ENCODE peak calls at places on chromosomes 6 and 20, in four cellular contexts. One of them, this sample, is unnamed.

GRCh38 chr6:130371921-130372320 is 6.1 kb downstream of the TMEM200A start:
- DNase-seq in upper lobe of left lung: no peak
- DNase-seq in left ventricle myocardium inferior: no peak
- DNase-seq in effector memory CD4-positive, alpha-beta T cell: no peak
- DNase-seq in this sample: no peak

GRCh38 chr6:135306166-135306565 is 125.1 kb downstream of the MYB start:
- DNase-seq in left ventricle myocardium inferior: no peak
- DNase-seq in upper lobe of left lung: no peak
- DNase-seq in effector memory CD4-positive, alpha-beta T cell: no peak
- DNase-seq in this sample: no peak

GRCh38 chr6:75863784-75864183 is 114.7 kb downstream of the MYO6 start:
- DNase-seq in upper lobe of left lung: no peak
- DNase-seq in effector memory CD4-positive, alpha-beta T cell: no peak
- DNase-seq in left ventricle myocardium inferior: no peak
- DNase-seq in this sample: no peak

GRCh38 chr20:9051508-9051907 is 17.4 kb upstream of the PLCB4 start:
- DNase-seq in upper lobe of left lung: no peak
- DNase-seq in left ventricle myocardium inferior: no peak
- DNase-seq in effector memory CD4-positive, alpha-beta T cell: no peak
- DNase-seq in this sample: no peak

GRCh38 chr20:6769953-6770831 is 2.7 kb downstream of the BMP2 start:
- DNase-seq in effector memory CD4-positive, alpha-beta T cell: no peak
- DNase-seq in left ventricle myocardium inferior: peak; percentile 25
- DNase-seq in upper lobe of left lung: peak; percentile 93
- DNase-seq in this sample: peak; percentile 66

GRCh38 chr6:155089746-155090145 is 94.6 kb downstream of the TIAM2 start:
- DNase-seq in left ventricle myocardium inferior: no peak
- DNase-seq in upper lobe of left lung: no peak
- DNase-seq in effector memory CD4-positive, alpha-beta T cell: no peak
- DNase-seq in this sample: no peak

GRCh38 chr20:63635431-63636141 is 8.7 kb upstream of the GMEB2 start:
- DNase-seq in upper lobe of left lung: peak; percentile 32
- DNase-seq in effector memory CD4-positive, alpha-beta T cell: peak; percentile 72
- DNase-seq in left ventricle myocardium inferior: no peak
- DNase-seq in this sample: no peak

GRCh38 chr6:47440722-47441121 is 36.9 kb upstream of the CD2AP start:
- DNase-seq in left ventricle myocardium inferior: no peak
- DNase-seq in effector memory CD4-positive, alpha-beta T cell: no peak
- DNase-seq in upper lobe of left lung: no peak
- DNase-seq in this sample: no peak

GRCh38 chr6:33297406-33297955 is 1.3 kb downstream of the RGL2 start:
- DNase-seq in upper lobe of left lung: peak; percentile 86
- DNase-seq in left ventricle myocardium inferior: no peak
- DNase-seq in effector memory CD4-positive, alpha-beta T cell: no peak
- DNase-seq in this sample: peak; percentile 77

GRCh38 chr20:17648782-17649730 is 33.0 kb downstream of the RRBP1 start:
- DNase-seq in upper lobe of left lung: no peak
- DNase-seq in effector memory CD4-positive, alpha-beta T cell: no peak
- DNase-seq in left ventricle myocardium inferior: no peak
- DNase-seq in this sample: peak; percentile 71

GRCh38 chr6:29887330-29887818 is 55.0 kb upstream of the HLA-A start:
- DNase-seq in left ventricle myocardium inferior: peak; percentile 36
- DNase-seq in upper lobe of left lung: no peak
- DNase-seq in effector memory CD4-positive, alpha-beta T cell: peak; percentile 48
- DNase-seq in this sample: peak; percentile 41

DNA sequence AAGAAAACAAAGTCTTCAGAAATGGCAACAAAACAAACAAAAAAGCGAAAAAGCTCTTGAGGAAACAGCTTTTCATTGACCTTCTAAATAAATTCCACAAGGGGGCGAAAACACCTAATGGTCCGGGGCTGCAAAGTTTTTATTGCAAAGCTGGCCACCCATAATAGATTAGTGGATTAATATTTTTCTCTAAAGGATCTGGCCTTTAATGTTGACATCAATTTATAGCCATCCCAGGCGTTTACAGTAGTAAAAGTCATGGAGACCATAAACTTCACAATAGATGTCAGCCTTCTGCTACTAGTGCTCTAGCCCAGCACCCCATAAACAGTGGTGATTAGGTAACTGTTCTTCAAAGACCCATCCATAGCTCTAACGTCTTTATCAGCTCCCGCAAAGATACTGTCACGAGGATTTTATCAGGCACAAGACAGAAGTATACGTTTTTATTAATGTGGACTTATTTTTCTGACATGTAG is 4.8 kb downstream of the CITED2 start:
- DNase-seq in effector memory CD4-positive, alpha-beta T cell: no peak
- DNase-seq in left ventricle myocardium inferior: no peak
- DNase-seq in upper lobe of left lung: no peak
- DNase-seq in this sample: no peak
- H3K4me3 ChIP-seq in effector memory CD4-positive, alpha-beta T cell: peak overlapping the region; percentile 0
- H3K4me3 ChIP-seq in left ventricle myocardium inferior: peak overlapping the region; percentile 91
- H3K4me3 ChIP-seq in upper lobe of left lung: peak overlapping the region; percentile 87
- H3K4me3 ChIP-seq in this sample: peak overlapping the region; percentile 91

DNA sequence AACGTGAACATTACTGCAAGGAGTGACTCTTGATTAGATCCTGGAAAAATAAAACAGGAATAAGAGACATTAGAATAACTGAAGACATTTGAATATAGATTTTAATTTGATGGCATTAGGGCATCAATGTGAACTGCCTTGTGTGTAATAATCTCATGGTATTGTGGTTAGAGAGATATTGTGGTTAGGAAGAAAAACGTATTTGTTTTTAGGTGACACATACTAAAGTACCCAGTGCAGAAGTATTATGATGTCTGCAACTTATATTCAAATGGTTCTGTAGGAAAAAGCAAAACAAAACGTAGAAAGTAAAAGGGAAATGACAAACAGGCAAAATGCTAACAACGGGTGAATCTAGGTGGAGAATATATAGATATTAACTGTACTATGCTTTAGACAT is 65.9 kb upstream of the OGFRL1 start:
- DNase-seq in effector memory CD4-positive, alpha-beta T cell: no peak
- DNase-seq in left ventricle myocardium inferior: no peak
- DNase-seq in upper lobe of left lung: no peak
- DNase-seq in this sample: no peak
- H3K4me3 ChIP-seq in effector memory CD4-positive, alpha-beta T cell: no peak overlapping the region
- H3K4me3 ChIP-seq in left ventricle myocardium inferior: no peak overlapping the region
- H3K4me3 ChIP-seq in upper lobe of left lung: no peak overlapping the region
- H3K4me3 ChIP-seq in this sample: no peak overlapping the region

GRCh38 chr6:39243809-39244208 is 14.5 kb upstream of the KCNK5 start:
- DNase-seq in upper lobe of left lung: peak; percentile 40
- DNase-seq in effector memory CD4-positive, alpha-beta T cell: no peak
- DNase-seq in left ventricle myocardium inferior: no peak
- DNase-seq in this sample: no peak
- H3K4me3 ChIP-seq in upper lobe of left lung: no peak overlapping the region
- H3K4me3 ChIP-seq in effector memory CD4-positive, alpha-beta T cell: no peak overlapping the region
- H3K4me3 ChIP-seq in left ventricle myocardium inferior: no peak overlapping the region
- H3K4me3 ChIP-seq in this sample: no peak overlapping the region

GRCh38 chr6:136775548-136775947 is 16.7 kb downstream of the MAP3K5 start:
- DNase-seq in effector memory CD4-positive, alpha-beta T cell: no peak
- DNase-seq in upper lobe of left lung: no peak
- DNase-seq in left ventricle myocardium inferior: no peak
- DNase-seq in this sample: no peak

GRCh38 chr6:136772685-136773472 is 19.4 kb downstream of the MAP3K5 start:
- DNase-seq in left ventricle myocardium inferior: no peak
- DNase-seq in upper lobe of left lung: no peak
- DNase-seq in effector memory CD4-positive, alpha-beta T cell: no peak
- DNase-seq in this sample: no peak

GRCh38 chr6:136775081-136775480 is 17.2 kb downstream of the MAP3K5 start:
- DNase-seq in effector memory CD4-positive, alpha-beta T cell: no peak
- DNase-seq in left ventricle myocardium inferior: no peak
- DNase-seq in upper lobe of left lung: no peak
- DNase-seq in this sample: no peak

GRCh38 chr6:136774228-136775041 is 17.8 kb downstream of the MAP3K5 start:
- DNase-seq in upper lobe of left lung: no peak
- DNase-seq in effector memory CD4-positive, alpha-beta T cell: no peak
- DNase-seq in left ventricle myocardium inferior: no peak
- DNase-seq in this sample: no peak

GRCh38 chr6:136773473-136773796 is 18.8 kb downstream of the MAP3K5 start:
- DNase-seq in left ventricle myocardium inferior: no peak
- DNase-seq in effector memory CD4-positive, alpha-beta T cell: no peak
- DNase-seq in upper lobe of left lung: no peak
- DNase-seq in this sample: no peak
- H3K4me3 ChIP-seq in left ventricle myocardium inferior: no peak overlapping the region
- H3K4me3 ChIP-seq in effector memory CD4-positive, alpha-beta T cell: no peak overlapping the region
- H3K4me3 ChIP-seq in upper lobe of left lung: no peak overlapping the region
- H3K4me3 ChIP-seq in this sample: no peak overlapping the region

DNA sequence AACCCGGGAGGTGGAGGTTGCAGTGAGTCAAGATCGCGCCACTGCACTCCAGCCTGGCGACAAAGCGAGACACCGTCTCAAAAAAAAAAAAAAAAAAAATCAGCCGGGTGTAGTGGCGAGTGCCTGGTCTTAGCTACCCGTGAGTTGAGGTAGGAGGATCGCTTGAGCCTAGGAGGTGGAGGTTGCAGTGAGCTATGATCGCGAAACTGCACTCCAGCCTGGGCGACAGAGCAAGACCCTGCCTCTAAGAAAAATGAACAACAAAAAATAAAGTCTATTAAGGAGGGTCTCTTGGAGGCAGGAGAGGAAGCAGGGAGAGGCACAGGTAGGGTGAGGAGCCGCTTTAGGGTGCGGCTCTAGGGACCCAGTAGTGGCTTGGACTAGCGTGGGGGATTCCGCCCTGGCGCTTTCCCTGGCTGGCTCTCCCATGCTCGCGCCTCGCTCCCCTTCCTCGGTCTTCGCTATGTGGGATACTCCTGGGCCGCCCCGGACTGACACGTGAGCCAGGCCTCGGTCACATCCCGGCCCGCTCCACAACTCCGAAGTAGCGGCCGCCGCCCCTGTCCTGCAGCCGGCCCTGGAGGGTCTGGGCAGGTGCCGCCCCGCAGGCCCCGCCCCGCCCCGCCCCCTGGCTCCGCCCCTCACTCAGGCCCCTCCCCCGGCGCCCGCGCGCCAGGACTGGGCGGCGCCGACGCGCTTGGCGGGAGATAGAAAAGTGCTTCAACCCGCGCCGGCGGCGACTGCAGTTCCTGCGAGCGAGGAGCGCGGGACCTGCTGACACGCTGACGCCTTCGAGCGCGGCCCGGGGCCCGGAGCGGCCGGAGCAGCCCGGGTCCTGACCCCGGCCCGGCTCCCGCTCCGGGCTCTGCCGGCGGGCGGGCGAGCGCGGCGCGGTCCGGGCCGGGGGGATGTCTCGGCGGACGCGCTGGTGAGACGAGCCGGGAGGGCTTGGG is at the start of gene MYBL2:
- DNase-seq in upper lobe of left lung: peak; percentile 92
- DNase-seq in effector memory CD4-positive, alpha-beta T cell: peak; percentile 42
- DNase-seq in left ventricle myocardium inferior: peak; percentile 28
- DNase-seq in this sample: peak; percentile 35
- H3K4me3 ChIP-seq in upper lobe of left lung: peak within 1 kb of the TSS; percentile 46
- H3K4me3 ChIP-seq in effector memory CD4-positive, alpha-beta T cell: peak within 1 kb of the TSS; percentile 49
- H3K4me3 ChIP-seq in left ventricle myocardium inferior: peak within 1 kb of the TSS; percentile 47
- H3K4me3 ChIP-seq in this sample: peak within 1 kb of the TSS; percentile 37

GRCh38 chr20:59364611-59365010 is 64.2 kb downstream of the EDN3 start:
- DNase-seq in effector memory CD4-positive, alpha-beta T cell: no peak
- DNase-seq in left ventricle myocardium inferior: no peak
- DNase-seq in upper lobe of left lung: no peak
- DNase-seq in this sample: no peak
- H3K4me3 ChIP-seq in effector memory CD4-positive, alpha-beta T cell: no peak overlapping the region
- H3K4me3 ChIP-seq in left ventricle myocardium inferior: no peak overlapping the region
- H3K4me3 ChIP-seq in upper lobe of left lung: no peak overlapping the region
- H3K4me3 ChIP-seq in this sample: no peak overlapping the region

GRCh38 chr6:35719407-35719829 is 17.4 kb upstream of the ARMC12 start:
- DNase-seq in left ventricle myocardium inferior: no peak
- DNase-seq in upper lobe of left lung: no peak
- DNase-seq in effector memory CD4-positive, alpha-beta T cell: no peak
- DNase-seq in this sample: no peak

GRCh38 chr6:35722121-35722761 is 14.6 kb upstream of the ARMC12 start:
- DNase-seq in effector memory CD4-positive, alpha-beta T cell: no peak
- DNase-seq in upper lobe of left lung: no peak
- DNase-seq in left ventricle myocardium inferior: peak; percentile 71
- DNase-seq in this sample: no peak

GRCh38 chr6:35718911-35719381 is 17.9 kb upstream of the ARMC12 start:
- DNase-seq in left ventricle myocardium inferior: no peak
- DNase-seq in upper lobe of left lung: no peak
- DNase-seq in effector memory CD4-positive, alpha-beta T cell: no peak
- DNase-seq in this sample: no peak

GRCh38 chr6:35718354-35718695 is 18.5 kb upstream of the ARMC12 start:
- DNase-seq in effector memory CD4-positive, alpha-beta T cell: no peak
- DNase-seq in upper lobe of left lung: no peak
- DNase-seq in left ventricle myocardium inferior: no peak
- DNase-seq in this sample: no peak

GRCh38 chr6:35719830-35720733 is 16.8 kb upstream of the ARMC12 start:
- DNase-seq in left ventricle myocardium inferior: peak; percentile 60
- DNase-seq in effector memory CD4-positive, alpha-beta T cell: no peak
- DNase-seq in upper lobe of left lung: no peak
- DNase-seq in this sample: peak; percentile 53
- H3K4me3 ChIP-seq in left ventricle myocardium inferior: peak overlapping the region; percentile 57
- H3K4me3 ChIP-seq in effector memory CD4-positive, alpha-beta T cell: no peak overlapping the region
- H3K4me3 ChIP-seq in upper lobe of left lung: peak overlapping the region; percentile 43
- H3K4me3 ChIP-seq in this sample: no peak overlapping the region

GRCh38 chr20:50735813-50736212 is 4.4 kb downstream of the PARD6B start:
- DNase-seq in left ventricle myocardium inferior: no peak
- DNase-seq in effector memory CD4-positive, alpha-beta T cell: no peak
- DNase-seq in upper lobe of left lung: no peak
- DNase-seq in this sample: no peak
- H3K4me3 ChIP-seq in left ventricle myocardium inferior: no peak overlapping the region
- H3K4me3 ChIP-seq in effector memory CD4-positive, alpha-beta T cell: no peak overlapping the region
- H3K4me3 ChIP-seq in upper lobe of left lung: no peak overlapping the region
- H3K4me3 ChIP-seq in this sample: no peak overlapping the region

This sample was measured in pancreas.